ENCODE peak calls at places on chromosomes 3 and 15, in six cellular contexts. A is hippocampal formation, L is Right ventricle myocardium superior, Z is amygdala, O is cardiac muscle cell, B is AG20443. G is an unnamed sample.

GRCh38 chr15:101175396-101175795 is 76.5 kb downstream of the CHSY1 start:
- DNase-seq in L (peak), B (no peak), A (no peak), Z (no peak), O (no peak), G (peak)

GRCh38 chr15:28093761-28094535 is 5.2 kb downstream of the OCA2 start:
- DNase-seq in L (no peak), B (no peak), Z (no peak), O (no peak), A (no peak), G (no peak)

GRCh38 chr3:183907911-183908331 is 23.2 kb upstream of the PARL start:
- DNase-seq in B (no peak), A (no peak), O (no peak), Z (no peak), L (no peak), G (no peak)

GRCh38 chr3:105369501-105370371 is 3.0 kb downstream of the ALCAM start:
- DNase-seq in O (peak), B (peak), L (peak), A (peak), Z (peak), G (peak)

GRCh38 chr3:195186041-195186709 is 84.8 kb downstream of the XXYLT1 start:
- DNase-seq in B (no peak), O (no peak), A (no peak), L (no peak), Z (no peak), G (no peak)

GRCh38 chr15:36803773-36804172 is 224.3 kb downstream of the CDIN1 start:
- DNase-seq in L (no peak), Z (no peak), O (no peak), A (no peak), B (no peak), G (no peak)

GRCh38 chr3:183265157-183265642 is 12.1 kb downstream of the B3GNT5 start:
- DNase-seq in L (peak), B (no peak), O (peak), A (peak), Z (no peak), G (no peak)

GRCh38 chr3:173395073-173395411 is 2.5 kb upstream of the NLGN1 start:
- DNase-seq in Z (no peak), B (no peak), L (no peak), O (no peak), A (no peak), G (no peak)

GRCh38 chr3:127889461-127889863 is 25.6 kb upstream of the KBTBD12 start:
- DNase-seq in A (no peak), L (no peak), Z (no peak), B (peak), O (peak), G (no peak)

GRCh38 chr15:100663066-100663465 is 60.7 kb downstream of the ASB7 start:
- DNase-seq in A (no peak), Z (no peak), B (no peak), L (no peak), O (peak), G (no peak)

GRCh38 chr3:31534036-31534435 is 1.3 kb downstream of the STT3B start:
- DNase-seq in Z (no peak), B (no peak), O (peak), L (no peak), A (no peak), G (peak)

GRCh38 chr15:64596701-64597468 is 136.5 kb downstream of the ZNF609 start:
- DNase-seq in A (peak), B (peak), Z (no peak), L (no peak), O (peak), G (peak)

GRCh38 chr3:32909999-32910398 is 41.4 kb upstream of the CCR4 start:
- DNase-seq in L (no peak), B (no peak), A (no peak), Z (no peak), O (no peak), G (no peak)

GRCh38 chr3:59709702-59710555 is 660.1 kb upstream of the CFAP20DC start:
- DNase-seq in Z (no peak), O (no peak), A (peak), L (peak), B (peak), G (peak)

GRCh38 chr3:18988619-18989229 is 159.6 kb upstream of the KCNH8 start:
- DNase-seq in B (no peak), A (peak), Z (no peak), L (no peak), O (peak), G (peak)

GRCh38 chr3:136141891-136142290 is 54.2 kb downstream of the MSL2 start:
- DNase-seq in A (no peak), L (no peak), O (no peak), Z (no peak), B (no peak), G (no peak)

GRCh38 chr3:179410999-179411398 is 40.3 kb downstream of the GNB4 start:
- DNase-seq in B (no peak), A (no peak), L (no peak), Z (no peak), O (no peak), G (no peak)

GRCh38 chr3:10729439-10729838 is 86.6 kb upstream of the SLC6A11 start:
- DNase-seq in Z (no peak), L (no peak), O (no peak), B (no peak), A (no peak), G (no peak)

GRCh38 chr3:193680220-193680619 is 87.2 kb downstream of the OPA1 start:
- DNase-seq in A (no peak), Z (no peak), O (no peak), L (no peak), B (no peak), G (no peak)

GRCh38 chr3:195451373-195452000 is 8.7 kb upstream of the ACAP2 start:
- DNase-seq in A (no peak), L (no peak), O (no peak), Z (no peak), B (no peak), G (no peak)

GRCh38 chr3:189981668-189982067 is 139.0 kb downstream of the P3H2 start:
- DNase-seq in L (no peak), A (no peak), B (peak), O (peak), Z (no peak), G (no peak)

GRCh38 chr3:53375019-53375418 is 27.7 kb upstream of the DCP1A start:
- DNase-seq in O (peak), L (no peak), A (peak), Z (peak), B (peak), G (peak)

GRCh38 chr3:126028096-126028495 is 55.8 kb downstream of the SLC41A3 start:
- DNase-seq in L (no peak), O (no peak), Z (no peak), B (no peak), A (no peak), G (no peak)

GRCh38 chr3:100993309-100993708 is at the start of gene ABI3BP:
- DNase-seq in L (peak), O (peak), B (peak), A (peak), Z (peak), G (no peak)

GRCh38 chr15:70234256-70234965 is 136.7 kb upstream of the TLE3 start:
- DNase-seq in Z (no peak), O (peak), A (no peak), L (no peak), B (peak), G (no peak)

GRCh38 chr3:145518639-145519038 is 642.3 kb downstream of the PLOD2 start:
- DNase-seq in L (no peak), O (no peak), Z (no peak), B (no peak), A (no peak), G (no peak)

GRCh38 chr3:172208586-172209332 is 169.4 kb downstream of the FNDC3B start:
- DNase-seq in A (no peak), B (no peak), Z (no peak), L (no peak), O (no peak), G (no peak)

GRCh38 chr3:82133070-82133606 is 371.7 kb upstream of the GBE1 start:
- DNase-seq in Z (no peak), L (peak), A (peak), O (peak), B (peak), G (peak)

GRCh38 chr3:100782906-100783305 is 73.6 kb downstream of the TFG start:
- DNase-seq in Z (no peak), B (peak), A (no peak), L (no peak), O (peak), G (no peak)

GRCh38 chr15:91694131-91694828 is 159.2 kb upstream of the SLCO3A1 start:
- DNase-seq in B (peak), L (peak), O (peak), A (peak), Z (no peak), G (no peak)

GRCh38 chr3:33426068-33426467 is 14.1 kb downstream of the UBP1 start:
- DNase-seq in L (no peak), Z (no peak), A (no peak), B (no peak), O (no peak), G (no peak)

GRCh38 chr3:36653095-36653494 is 111.3 kb downstream of the DCLK3 start:
- DNase-seq in B (peak), O (no peak), Z (no peak), L (no peak), A (no peak), G (no peak)

G was measured in globus pallidus.